ENCODE peak calls at places on chromosome 11, in five cellular contexts. W is activated gamma-delta T cell, K is T-helper 2 cell, Q is NCI-H1436, J is RKO. X is an unnamed sample.

GRCh38 chr11:113167599-113167998 is 146.8 kb upstream of the TTC12 start:
- DNase-seq in W (no peak), K (no peak), Q (no peak), J (no peak), X (no peak)

GRCh38 chr11:44305643-44306468 is 4.1 kb downstream of the ALX4 start:
- DNase-seq in W (no peak), K (no peak), Q (no peak), J (no peak), X (no peak)

GRCh38 chr11:16669799-16670415 is 68.5 kb upstream of the C11orf58 start:
- DNase-seq in W (no peak), K (no peak), Q (no peak), J (no peak), X (no peak)

GRCh38 chr11:67022341-67022933 is 497 bp upstream of the SYT12 start:
- DNase-seq in W (no peak), K (no peak), Q (no peak), J (peak), X (peak)

GRCh38 chr11:3128356-3129180 is 36.5 kb downstream of the OSBPL5 start:
- DNase-seq in W (no peak), K (peak), Q (no peak), J (no peak), X (no peak)

GRCh38 chr11:69520186-69520585 is 38.7 kb downstream of the LINC01488 start:
- DNase-seq in W (no peak), K (no peak), Q (no peak), J (no peak), X (no peak)

GRCh38 chr11:65183201-65183891 is 1.6 kb downstream of the CAPN1 start:
- DNase-seq in W (no peak), K (no peak), Q (no peak), J (no peak), X (no peak)

GRCh38 chr11:134482128-134482527 is 70.1 kb upstream of the B3GAT1 start:
- DNase-seq in W (no peak), K (no peak), Q (no peak), J (no peak), X (no peak)

GRCh38 chr11:66559141-66559861 is 9.1 kb downstream of the CTSF start:
- DNase-seq in W (no peak), K (peak), Q (peak), J (no peak), X (no peak)

GRCh38 chr11:114314096-114314495 is 17.9 kb downstream of the NNMT start:
- DNase-seq in W (no peak), K (no peak), Q (no peak), J (no peak), X (no peak)

GRCh38 chr11:57134284-57134683 is 47.5 kb upstream of the LRRC55 start:
- DNase-seq in W (no peak), K (no peak), Q (no peak), J (no peak), X (no peak)

GRCh38 chr11:45412033-45412432 is 125.9 kb upstream of the SYT13 start:
- DNase-seq in W (no peak), K (no peak), Q (no peak), J (no peak), X (no peak)

GRCh38 chr11:134119094-134119493 is 50.2 kb downstream of the JAM3 start:
- DNase-seq in W (no peak), K (no peak), Q (no peak), J (no peak), X (no peak)

GRCh38 chr11:44623716-44624491 is 58.4 kb downstream of the CD82 start:
- DNase-seq in W (no peak), K (no peak), Q (no peak), J (no peak), X (no peak)

GRCh38 chr11:65412271-65413076 is 10.1 kb upstream of the NEAT1 start:
- DNase-seq in W (no peak), K (no peak), Q (no peak), J (no peak), X (no peak)

GRCh38 chr11:125289419-125290088 is 125.0 kb downstream of the PKNOX2 start:
- DNase-seq in W (no peak), K (no peak), Q (no peak), J (no peak), X (no peak)

GRCh38 chr11:126405906-126406305 is 50.4 kb downstream of the ST3GAL4 start:
- DNase-seq in W (no peak), K (no peak), Q (no peak), J (no peak), X (no peak)

GRCh38 chr11:57729479-57729878 is 11.8 kb upstream of the SELENOH start:
- DNase-seq in W (no peak), K (no peak), Q (no peak), J (no peak), X (no peak)

GRCh38 chr11:96207459-96208449 is 135.2 kb downstream of the MAML2 start:
- DNase-seq in W (no peak), K (no peak), Q (no peak), J (no peak), X (peak)

GRCh38 chr11:113603277-113604059 is 102.6 kb downstream of the TMPRSS5 start:
- DNase-seq in W (no peak), K (no peak), Q (no peak), J (no peak), X (no peak)

GRCh38 chr11:120298461-120298860 is 26.6 kb upstream of the TLCD5 start:
- DNase-seq in W (no peak), K (no peak), Q (no peak), J (no peak), X (no peak)